ENCODE peak calls at places on chromosomes 2 and 18, in seven cellular contexts. X is CD8-positive, alpha-beta memory T cell; F is right atrium auricular region; D is IMR-90; I is ovary; E is naive thymus-derived CD4-positive, alpha-beta T cell; A is mesenchymal stem cell. O is an unnamed sample. For H3K9me3 and H3K27me3, the result is how much of the 10 kb centered on the place peaks cover.

GRCh38 chr2:52395912-52396311 is 1364.0 kb upstream of the NRXN1 start:
- DNase-seq in X (no peak), F (no peak), D (peak), I (no peak), E (no peak), A (peak), O (peak)

GRCh38 chr2:196463706-196464105 is 175.8 kb upstream of the CCDC150 start:
- DNase-seq in X (no peak), F (no peak), D (no peak), I (no peak), E (no peak), A (no peak), O (no peak)

GRCh38 chr2:120820885-120821279 is 85.2 kb downstream of the GLI2 start:
- DNase-seq in X (no peak), F (no peak), D (peak), I (peak), E (no peak), A (peak), O (peak)

GRCh38 chr2:38336619-38337018 is 40.5 kb downstream of the ATL2 start:
- DNase-seq in X (no peak), F (no peak), D (no peak), I (no peak), E (no peak), A (no peak), O (no peak)

GRCh38 chr2:3651686-3652516 is 6.1 kb upstream of the ALLC start:
- DNase-seq in X (peak), F (no peak), D (no peak), I (peak), E (peak), A (peak), O (no peak)

GRCh38 chr2:44087714-44088092 is 81.0 kb upstream of the PPM1B start:
- DNase-seq in X (no peak), F (no peak), D (no peak), I (no peak), E (no peak), A (peak), O (no peak)

GRCh38 chr2:125224830-125225229 is 1199.7 kb downstream of the CNTNAP5 start:
- DNase-seq in X (no peak), F (no peak), D (no peak), I (no peak), E (no peak), A (no peak), O (no peak)

GRCh38 chr2:127175821-127176354 is 44.2 kb downstream of the CYP27C1 start:
- DNase-seq in X (no peak), F (peak), D (peak), I (no peak), E (no peak), A (peak), O (no peak)

GRCh38 chr18:49584431-49584830 is 22.6 kb downstream of the LIPG start:
- DNase-seq in X (no peak), F (no peak), D (no peak), I (no peak), E (no peak), A (no peak), O (no peak)

GRCh38 chr2:239553376-239554000 is 152.7 kb upstream of the HDAC4 start:
- DNase-seq in X (no peak), F (no peak), D (no peak), I (no peak), E (no peak), A (no peak), O (no peak)

GRCh38 chr2:120620025-120620793 is 115.5 kb upstream of the GLI2 start:
- DNase-seq in X (no peak), F (no peak), D (peak), I (no peak), E (no peak), A (peak), O (no peak)

GRCh38 chr18:25463726-25464125 is 111.8 kb upstream of the ZNF521 start:
- DNase-seq in X (no peak), F (no peak), D (no peak), I (no peak), E (no peak), A (no peak), O (no peak)

GRCh38 chr2:37635359-37636208 is 35.9 kb downstream of the CDC42EP3 start:
- DNase-seq in X (peak), F (no peak), D (peak), I (no peak), E (peak), A (peak), O (no peak)

GRCh38 chr2:235896061-235896460 is 272.1 kb downstream of the GBX2 start:
- DNase-seq in X (no peak), F (no peak), D (no peak), I (no peak), E (no peak), A (no peak), O (no peak)

GRCh38 chr2:228407821-228408220 is 226.3 kb upstream of the SPHKAP start:
- DNase-seq in X (no peak), F (no peak), D (no peak), I (no peak), E (no peak), A (no peak), O (no peak)

GRCh38 chr18:25662247-25662646 is 310.3 kb upstream of the ZNF521 start:
- DNase-seq in X (no peak), F (no peak), D (peak), I (no peak), E (no peak), A (peak), O (peak)

GRCh38 chr2:109322111-109322510 is 193.1 kb downstream of the SH3RF3 start:
- DNase-seq in X (no peak), F (peak), D (peak), I (peak), E (no peak), A (peak), O (peak)

GRCh38 chr18:76350134-76351025 is 144.7 kb downstream of the ZNF516 start:
- DNase-seq in X (no peak), F (no peak), D (no peak), I (peak), E (no peak), A (no peak), O (no peak)

GRCh38 chr18:62420513-62421209 is 95.6 kb downstream of the TNFRSF11A start:
- DNase-seq in X (peak), F (no peak), D (peak), I (no peak), E (peak), A (peak), O (no peak)

GRCh38 chr2:2234398-2234797 is 96.7 kb downstream of the MYT1L start:
- DNase-seq in X (no peak), F (no peak), D (no peak), I (no peak), E (no peak), A (no peak), O (no peak)

GRCh38 chr2:24435391-24436316 is 55.4 kb upstream of the NCOA1 start:
- DNase-seq in X (no peak), F (peak), D (peak), I (peak), E (no peak), A (peak), O (no peak)

GRCh38 chr2:203533696-203534471 is 1.2 kb downstream of the RAPH1 start:
- DNase-seq in X (no peak), F (no peak), D (peak), I (no peak), E (peak), A (peak), O (peak)

GRCh38 chr2:165646321-165646801 is 147.7 kb downstream of the GALNT3 start:
- DNase-seq in X (no peak), F (no peak), D (no peak), I (no peak), E (no peak), A (peak), O (no peak)

GRCh38 chr2:172408143-172408766 is 19.1 kb upstream of the ITGA6 start:
- DNase-seq in X (no peak), F (no peak), D (no peak), I (no peak), E (no peak), A (no peak), O (no peak)

DNA sequence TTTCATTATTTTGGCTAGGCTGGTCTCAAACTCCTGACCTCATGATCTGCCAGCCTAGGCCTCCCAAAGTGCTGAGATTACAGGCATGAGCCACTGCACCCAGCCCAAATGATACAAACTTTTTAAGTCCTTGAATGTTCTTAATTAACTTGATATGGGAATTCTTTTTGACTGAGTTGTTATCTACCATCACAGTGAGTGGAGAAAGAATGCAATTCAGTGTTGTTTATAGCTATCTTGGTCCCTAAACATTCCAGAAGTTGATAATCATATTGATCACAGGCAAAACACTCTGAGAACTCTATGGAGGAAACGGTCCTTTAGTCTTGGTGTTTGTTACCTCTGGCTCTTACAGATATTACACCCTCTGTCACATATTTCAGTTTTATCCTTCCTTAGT is 1072.5 kb downstream of the SUCLG1 start:
- DNase-seq in X (no peak), F (no peak), D (no peak), I (no peak), E (no peak), A (no peak), O (no peak)
- H3K9me3 ChIP-seq in X (under half), F (under half), D (under half), I (under half), E (under half), A (under half), O (under half)

GRCh38 chr2:217830061-217830460 is 172.7 kb downstream of the TNS1 start:
- DNase-seq in X (no peak), F (no peak), D (no peak), I (no peak), E (no peak), A (no peak), O (no peak)

GRCh38 chr2:217832987-217833386 is 169.8 kb downstream of the TNS1 start:
- DNase-seq in X (no peak), F (no peak), D (no peak), I (no peak), E (no peak), A (no peak), O (no peak)

GRCh38 chr2:217830807-217831206 is 172.0 kb downstream of the TNS1 start:
- DNase-seq in X (no peak), F (no peak), D (no peak), I (no peak), E (no peak), A (no peak), O (no peak)

GRCh38 chr2:217832115-217832514 is 170.7 kb downstream of the TNS1 start:
- DNase-seq in X (no peak), F (no peak), D (no peak), I (no peak), E (no peak), A (no peak), O (no peak)

DNA sequence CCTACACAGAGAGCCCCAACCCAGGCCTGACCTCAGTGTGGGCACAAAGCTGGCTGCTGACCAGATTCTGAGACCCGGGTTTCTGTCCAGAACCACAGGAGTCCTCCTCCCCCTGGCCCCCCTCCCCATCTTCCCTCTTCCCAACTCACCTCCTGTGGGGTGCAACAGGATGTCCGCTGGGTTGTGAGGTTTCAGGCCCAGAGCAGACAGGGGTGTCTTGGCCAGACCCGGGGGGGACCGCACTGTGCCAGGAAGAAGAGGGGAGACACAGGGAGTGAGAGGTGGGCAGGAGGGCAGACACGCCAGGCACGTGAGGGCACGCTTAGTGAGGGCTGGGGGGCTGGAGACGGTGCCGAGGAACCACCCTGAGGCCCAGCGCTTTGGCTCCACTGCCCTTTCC is 171.5 kb downstream of the TNS1 start:
- DNase-seq in X (no peak), F (no peak), D (no peak), I (no peak), E (no peak), A (no peak), O (no peak)
- H3K27me3 ChIP-seq in X (under half), F (under half), D (under half), I (under half), E (under half), A (under half), O (under half)

GRCh38 chr2:176164184-176164802 is 7.2 kb downstream of the HOXD3 start:
- DNase-seq in X (no peak), F (no peak), D (no peak), I (no peak), E (no peak), A (no peak), O (no peak)
- H3K9me3 ChIP-seq in X (under half), F (under half), D (under half), I (under half), E (under half), A (under half), O (under half)

DNA sequence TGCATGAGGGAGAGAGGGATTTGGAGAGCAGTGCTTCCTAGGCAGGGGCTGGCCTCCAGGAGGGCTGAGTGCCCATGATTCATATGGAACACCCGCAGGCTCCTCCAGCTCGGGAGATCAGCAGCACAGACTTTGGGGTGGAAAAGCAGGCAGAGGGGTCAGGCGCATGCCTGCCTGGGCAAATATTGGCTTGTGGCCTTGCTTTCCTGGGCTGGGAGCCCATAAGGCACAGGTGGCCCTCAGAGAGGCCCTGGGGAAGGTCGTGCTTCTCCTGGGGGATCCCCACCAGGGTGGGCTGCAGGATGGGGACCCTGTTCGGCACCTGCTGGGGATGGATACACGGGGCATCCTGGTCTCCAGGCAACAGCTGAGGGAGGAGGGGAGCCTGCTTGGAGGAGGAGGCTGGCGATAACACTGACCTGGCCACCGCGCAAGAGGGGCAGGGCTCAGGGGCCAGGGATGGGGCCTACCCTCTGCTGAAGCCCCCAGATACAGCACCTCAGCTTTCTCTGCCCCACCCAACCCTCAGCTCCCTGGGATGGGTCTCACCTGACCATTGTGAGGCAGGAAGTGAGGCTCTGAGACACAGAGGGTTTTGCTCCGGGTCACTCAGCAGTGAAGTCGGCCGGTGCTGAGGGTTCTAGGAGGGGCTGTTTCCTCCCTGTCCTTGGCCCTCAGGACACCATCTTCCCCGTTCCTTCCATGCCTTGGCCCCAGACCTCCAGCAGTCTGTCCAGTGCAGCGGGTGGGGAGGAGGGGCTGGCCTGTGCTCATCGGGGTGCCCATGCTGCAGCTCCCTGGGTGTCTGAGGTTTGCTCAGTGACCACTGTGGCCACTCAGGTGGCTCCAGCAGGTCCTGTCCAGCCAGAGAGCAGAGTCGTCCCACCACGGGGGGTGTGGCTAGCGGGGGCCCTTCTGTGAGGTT is 12.0 kb downstream of the AQP12A start:
- DNase-seq in X (no peak), F (no peak), D (no peak), I (no peak), E (no peak), A (no peak), O (no peak)
- H3K27me3 ChIP-seq in X (under half), F (under half), D (under half), I (under half), E (under half), A (under half), O (under half)

DNA sequence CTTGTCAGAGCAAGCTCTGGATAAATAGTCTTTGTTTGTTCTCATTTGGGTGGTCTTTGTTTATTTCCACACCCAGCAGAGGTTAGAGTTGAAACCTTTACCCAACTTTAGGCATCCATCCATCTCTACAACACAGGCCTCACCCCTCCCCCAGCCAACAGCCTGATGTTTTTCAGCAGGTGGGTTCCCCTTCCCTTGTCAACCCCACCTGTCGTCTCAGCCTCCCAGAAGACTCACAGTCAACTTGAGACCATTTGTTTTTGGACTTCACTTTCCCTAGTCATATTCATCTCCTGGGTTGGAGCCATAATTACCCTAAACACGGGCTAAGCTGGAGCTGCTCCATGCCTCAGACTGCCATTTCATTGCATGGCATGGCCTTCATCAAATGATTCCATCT is 31.7 kb upstream of the IL36G start:
- DNase-seq in X (no peak), F (no peak), D (no peak), I (no peak), E (no peak), A (no peak), O (no peak)
- H3K9me3 ChIP-seq in X (under half), F (under half), D (under half), I (under half), E (under half), A (under half), O (under half)

GRCh38 chr2:60555794-60556161 is 2.3 kb upstream of the BCL11A start:
- DNase-seq in X (no peak), F (no peak), D (no peak), I (no peak), E (no peak), A (peak), O (no peak)
- H3K27me3 ChIP-seq in X (under half), F (under half), D (under half), I (under half), E (under half), A (under half), O (under half)

GRCh38 chr2:55733335-55733734 is 39.7 kb upstream of the PNPT1 start:
- DNase-seq in X (no peak), F (no peak), D (peak), I (no peak), E (no peak), A (no peak), O (no peak)

GRCh38 chr2:55732854-55733253 is 39.2 kb upstream of the PNPT1 start:
- DNase-seq in X (no peak), F (no peak), D (peak), I (no peak), E (no peak), A (no peak), O (no peak)

GRCh38 chr2:55734726-55735125 is 41.1 kb upstream of the PNPT1 start:
- DNase-seq in X (no peak), F (no peak), D (no peak), I (no peak), E (no peak), A (no peak), O (no peak)
- H3K9me3 ChIP-seq in X (under half), F (under half), D (under half), I (under half), E (under half), A (under half), O (under half)

GRCh38 chr2:29329899-29330298 is 214.7 kb downstream of the CLIP4 start:
- DNase-seq in X (no peak), F (no peak), D (no peak), I (no peak), E (no peak), A (no peak), O (no peak)
- H3K27me3 ChIP-seq in X (under half), F (under half), D (under half), I (under half), E (under half), A (under half), O (under half)

GRCh38 chr18:74314759-74315463 is 728 bp upstream of the C18orf63 start:
- DNase-seq in X (no peak), F (no peak), D (no peak), I (no peak), E (no peak), A (no peak), O (no peak)
- H3K9me3 ChIP-seq in X (under half), F (under half), D (under half), I (under half), E (under half), A (under half), O (under half)

GRCh38 chr2:41782306-41783158 is 265.3 kb upstream of the PKDCC start:
- DNase-seq in X (peak), F (no peak), D (peak), I (peak), E (peak), A (peak), O (peak)
- H3K27me3 ChIP-seq in X (under half), F (under half), D (under half), I (under half), E (under half), A (under half), O (under half)

O was measured in AG04450.